ENCODE peak calls at places on chromosomes 7 and 10, in five cellular contexts. S is Peyer's patch, W is tibial artery, L is endodermal cell, T is AG09309. R is an unnamed sample.

GRCh38 chr10:98472171-98472570 is 25.4 kb upstream of the HPS1 start:
- DNase-seq in L (no peak), W (no peak), T (no peak), S (no peak), R (no peak)

GRCh38 chr10:60856405-60856804 is 78.1 kb downstream of the CDK1 start:
- DNase-seq in W (no peak), T (no peak), L (no peak), S (no peak), R (no peak)

GRCh38 chr10:25142465-25142864 is 32.3 kb upstream of the GPR158 start:
- DNase-seq in T (no peak), S (no peak), L (no peak), W (no peak), R (no peak)

GRCh38 chr7:134605978-134606923 is 40.4 kb upstream of the BPGM start:
- DNase-seq in W (peak), S (peak), T (no peak), L (peak), R (peak)

GRCh38 chr7:92621026-92621540 is 30.9 kb upstream of the FAM133B start:
- DNase-seq in L (peak), S (peak), T (peak), W (peak), R (peak)

GRCh38 chr10:116324227-116324950 is at the start of gene CCDC172:
- DNase-seq in W (no peak), L (peak), T (no peak), S (no peak), R (no peak)

GRCh38 chr10:44385423-44385725 is 477 bp upstream of the CXCL12 start:
- DNase-seq in T (no peak), L (no peak), W (no peak), S (no peak), R (no peak)

GRCh38 chr7:13852281-13852968 is 137.0 kb downstream of the ETV1 start:
- DNase-seq in T (no peak), S (no peak), L (no peak), W (no peak), R (no peak)

GRCh38 chr7:8215648-8216047 is 46.3 kb downstream of the ICA1 start:
- DNase-seq in S (no peak), T (no peak), L (no peak), W (no peak), R (no peak)

GRCh38 chr7:2757904-2758672 is 70.1 kb downstream of the AMZ1 start:
- DNase-seq in L (no peak), T (peak), S (peak), W (peak), R (no peak)

GRCh38 chr7:54773472-54774399 is 14.7 kb upstream of the SEC61G start:
- DNase-seq in S (peak), W (peak), L (peak), T (peak), R (peak)

GRCh38 chr7:2734761-2735571 is 47.0 kb downstream of the AMZ1 start:
- DNase-seq in W (peak), T (no peak), L (no peak), S (peak), R (no peak)

GRCh38 chr10:102121739-102122372 is 1.7 kb upstream of the LDB1 start:
- DNase-seq in S (no peak), T (no peak), L (peak), W (no peak), R (no peak)

GRCh38 chr7:105677803-105678583 is 96.7 kb upstream of the EFCAB10 start:
- DNase-seq in T (no peak), L (no peak), W (peak), S (peak), R (no peak)

GRCh38 chr7:41817386-41817785 is 114.5 kb upstream of the INHBA start:
- DNase-seq in W (no peak), S (no peak), L (no peak), T (no peak), R (no peak)

GRCh38 chr10:89954787-89955566 is 253.6 kb downstream of the KIF20B start:
- DNase-seq in L (no peak), T (no peak), W (no peak), S (no peak), R (no peak)

GRCh38 chr10:33041783-33042437 is 83.9 kb upstream of the ITGB1 start:
- DNase-seq in W (no peak), L (peak), S (no peak), T (no peak), R (no peak)

GRCh38 chr7:138184191-138184590 is 107.9 kb downstream of the AKR1D1 start:
- DNase-seq in T (no peak), W (no peak), S (no peak), L (no peak), R (no peak)

GRCh38 chr10:3151889-3152565 is 20.6 kb downstream of the PITRM1 start:
- DNase-seq in T (no peak), S (no peak), W (no peak), L (no peak), R (no peak)

GRCh38 chr7:45898241-45898640 is 10.0 kb downstream of the IGFBP1 start:
- DNase-seq in W (no peak), L (no peak), T (no peak), S (no peak), R (no peak)

GRCh38 chr10:85575441-85575840 is 791.2 kb downstream of the GRID1 start:
- DNase-seq in T (no peak), W (no peak), S (no peak), L (peak), R (no peak)

GRCh38 chr7:149887311-149887710 is 13.5 kb downstream of the ATP6V0E2 start:
- DNase-seq in T (no peak), W (no peak), L (no peak), S (no peak), R (no peak)

GRCh38 chr7:38682602-38683001 is 51.4 kb upstream of the AMPH start:
- DNase-seq in L (no peak), W (no peak), T (no peak), S (no peak), R (no peak)

GRCh38 chr7:55198634-55199366 is 166.3 kb upstream of the LANCL2 start:
- DNase-seq in T (no peak), L (no peak), S (no peak), W (no peak), R (no peak)

GRCh38 chr7:74019149-74019548 is 8.8 kb upstream of the ELN start:
- DNase-seq in T (no peak), S (no peak), W (no peak), L (no peak), R (no peak)

GRCh38 chr7:18844735-18845134 is 272.7 kb downstream of the TWIST1 start:
- DNase-seq in L (no peak), S (no peak), T (no peak), W (no peak), R (no peak)

GRCh38 chr7:20778063-20778721 is 8.5 kb downstream of the SP8 start:
- DNase-seq in W (no peak), L (peak), T (no peak), S (no peak), R (peak)

GRCh38 chr7:69190738-69191137 is 407.5 kb upstream of the AUTS2 start:
- DNase-seq in L (no peak), W (no peak), T (no peak), S (no peak), R (no peak)

GRCh38 chr10:66862687-66863290 is 63.0 kb upstream of the LRRTM3 start:
- DNase-seq in S (peak), L (no peak), W (no peak), T (no peak), R (no peak)

GRCh38 chr7:133513608-133514007 is 260.7 kb downstream of the EXOC4 start:
- DNase-seq in T (peak), S (no peak), W (no peak), L (no peak), R (no peak)

GRCh38 chr7:7959979-7960670 is 8.5 kb upstream of the GLCCI1 start:
- DNase-seq in W (no peak), S (no peak), L (no peak), T (no peak), R (no peak)

GRCh38 chr7:81887691-81888090 is 117.8 kb upstream of the HGF start:
- DNase-seq in L (no peak), W (no peak), S (no peak), T (no peak), R (no peak)

GRCh38 chr7:17651926-17652385 is 288.3 kb downstream of the SNX13 start:
- DNase-seq in W (no peak), L (no peak), T (peak), S (no peak), R (no peak)
- TF ChIP-seq CTCF in W (peak), L (no peak), T (peak), S (peak), R (no peak)

GRCh38 chr10:51642591-51642990 is 56.8 kb downstream of the CSTF2T start:
- DNase-seq in W (no peak), S (no peak), T (no peak), L (no peak), R (no peak)

GRCh38 chr10:51640120-51640819 is 59.1 kb downstream of the CSTF2T start:
- DNase-seq in S (no peak), W (no peak), L (no peak), T (no peak), R (no peak)

GRCh38 chr10:51643734-51644133 is 55.7 kb downstream of the CSTF2T start:
- DNase-seq in W (no peak), S (no peak), L (no peak), T (no peak), R (no peak)

DNA sequence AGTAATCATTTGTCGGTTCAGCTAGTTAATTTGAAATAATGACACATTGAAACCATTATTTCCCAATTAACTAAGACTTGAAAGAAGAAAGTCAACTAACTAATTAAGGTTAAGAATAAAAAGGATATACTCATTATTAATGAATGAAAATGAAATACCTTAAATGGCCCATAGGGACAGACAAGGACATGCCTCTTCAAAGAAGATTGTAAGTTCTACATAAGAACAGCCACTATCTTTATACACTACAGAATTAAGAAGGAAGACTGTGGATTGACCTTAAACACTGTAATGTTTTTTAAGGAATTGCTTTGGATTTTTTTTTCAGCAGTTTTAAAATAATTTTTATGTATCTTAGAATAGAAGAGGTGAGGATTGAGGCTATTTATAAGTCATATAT is 60.7 kb downstream of the CSTF2T start:
- DNase-seq in W (no peak), S (no peak), L (no peak), T (no peak), R (no peak)
- TF ChIP-seq CTCF in W (no peak), S (no peak), L (peak), T (no peak), R (peak)

GRCh38 chr10:34489973-34490372 is 325.1 kb downstream of the PARD3 start:
- DNase-seq in L (no peak), T (no peak), W (no peak), S (no peak), R (no peak)
- TF ChIP-seq CTCF in L (no peak), T (no peak), W (no peak), S (no peak), R (no peak)

GRCh38 chr7:102150266-102150665 is 136.4 kb upstream of the SH2B2 start:
- DNase-seq in T (no peak), L (no peak), S (no peak), W (no peak), R (no peak)

GRCh38 chr7:102149416-102149815 is 137.3 kb upstream of the SH2B2 start:
- DNase-seq in L (no peak), S (no peak), T (no peak), W (no peak), R (no peak)

GRCh38 chr7:102146989-102147388 is 139.7 kb upstream of the SH2B2 start:
- DNase-seq in T (no peak), S (no peak), L (no peak), W (no peak), R (no peak)

GRCh38 chr7:102146122-102146521 is 140.5 kb upstream of the SH2B2 start:
- DNase-seq in T (no peak), W (no peak), S (no peak), L (no peak), R (no peak)

DNA sequence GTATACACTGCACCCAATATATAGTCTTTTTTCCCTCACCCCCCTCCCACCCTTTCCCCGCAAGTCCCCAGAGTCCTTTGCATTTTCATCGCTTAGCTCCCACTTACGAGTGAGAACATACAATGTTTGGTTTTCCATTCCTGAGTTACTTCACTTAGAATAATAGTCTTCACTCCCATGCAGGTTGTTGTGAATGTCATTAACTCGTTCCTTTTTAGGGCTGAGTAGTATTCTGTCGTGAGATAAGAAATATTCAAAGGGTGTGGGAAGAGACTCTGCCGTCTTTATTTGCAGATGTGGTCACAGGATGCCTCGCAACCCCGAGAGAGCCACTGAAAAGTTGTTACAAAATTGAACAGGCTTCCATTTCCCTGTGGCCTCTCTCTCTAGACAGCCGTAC is 137.9 kb upstream of the SH2B2 start:
- DNase-seq in W (no peak), T (no peak), S (no peak), L (no peak), R (no peak)
- TF ChIP-seq CTCF in W (no peak), T (no peak), S (no peak), L (no peak), R (no peak)

GRCh38 chr10:101014230-101014884 is 14.7 kb downstream of the LZTS2 start:
- DNase-seq in S (peak), W (peak), L (peak), T (no peak), R (peak)
- TF ChIP-seq CTCF in S (peak), W (peak), L (peak), T (peak), R (peak)

DNA sequence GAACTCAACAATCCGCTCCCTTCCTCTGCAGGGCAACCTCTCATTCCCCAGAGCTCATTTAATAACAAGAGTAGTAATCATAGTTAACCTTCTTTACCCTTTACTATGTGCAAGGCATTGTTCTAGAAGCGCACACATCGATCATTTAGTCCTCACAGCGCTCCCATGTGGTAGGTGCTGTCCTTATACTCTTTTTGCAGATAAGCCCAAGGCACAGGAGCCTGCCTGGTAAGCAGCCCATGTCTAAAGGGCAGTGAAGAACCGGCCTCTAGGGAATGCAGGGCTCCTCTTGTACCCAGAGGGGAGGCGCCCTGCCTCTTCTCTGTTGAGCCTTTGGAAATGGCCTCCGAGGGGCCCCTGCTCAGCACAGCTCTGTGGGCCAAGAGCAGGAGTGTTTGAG is 14.3 kb downstream of the CHST3 start:
- DNase-seq in T (no peak), W (no peak), L (peak), S (no peak), R (no peak)
- TF ChIP-seq CTCF in T (no peak), W (no peak), L (peak), S (no peak), R (peak)

GRCh38 chr10:1472178-1472577 is 265.1 kb downstream of the ADARB2 start:
- DNase-seq in S (no peak), L (no peak), W (no peak), T (no peak), R (no peak)
- TF ChIP-seq CTCF in S (no peak), L (no peak), W (no peak), T (no peak), R (no peak)

GRCh38 chr10:130421909-130422308 is 285.7 kb downstream of the GLRX3 start:
- DNase-seq in S (peak), W (no peak), T (no peak), L (peak), R (no peak)

GRCh38 chr10:130423455-130424305 is 287.5 kb downstream of the GLRX3 start:
- DNase-seq in S (peak), T (no peak), L (peak), W (no peak), R (no peak)

GRCh38 chr10:130424418-130424817 is 288.2 kb downstream of the GLRX3 start:
- DNase-seq in W (no peak), S (peak), T (no peak), L (peak), R (no peak)

GRCh38 chr10:130425169-130425568 is 289.0 kb downstream of the GLRX3 start:
- DNase-seq in T (no peak), L (peak), W (no peak), S (no peak), R (no peak)

DNA sequence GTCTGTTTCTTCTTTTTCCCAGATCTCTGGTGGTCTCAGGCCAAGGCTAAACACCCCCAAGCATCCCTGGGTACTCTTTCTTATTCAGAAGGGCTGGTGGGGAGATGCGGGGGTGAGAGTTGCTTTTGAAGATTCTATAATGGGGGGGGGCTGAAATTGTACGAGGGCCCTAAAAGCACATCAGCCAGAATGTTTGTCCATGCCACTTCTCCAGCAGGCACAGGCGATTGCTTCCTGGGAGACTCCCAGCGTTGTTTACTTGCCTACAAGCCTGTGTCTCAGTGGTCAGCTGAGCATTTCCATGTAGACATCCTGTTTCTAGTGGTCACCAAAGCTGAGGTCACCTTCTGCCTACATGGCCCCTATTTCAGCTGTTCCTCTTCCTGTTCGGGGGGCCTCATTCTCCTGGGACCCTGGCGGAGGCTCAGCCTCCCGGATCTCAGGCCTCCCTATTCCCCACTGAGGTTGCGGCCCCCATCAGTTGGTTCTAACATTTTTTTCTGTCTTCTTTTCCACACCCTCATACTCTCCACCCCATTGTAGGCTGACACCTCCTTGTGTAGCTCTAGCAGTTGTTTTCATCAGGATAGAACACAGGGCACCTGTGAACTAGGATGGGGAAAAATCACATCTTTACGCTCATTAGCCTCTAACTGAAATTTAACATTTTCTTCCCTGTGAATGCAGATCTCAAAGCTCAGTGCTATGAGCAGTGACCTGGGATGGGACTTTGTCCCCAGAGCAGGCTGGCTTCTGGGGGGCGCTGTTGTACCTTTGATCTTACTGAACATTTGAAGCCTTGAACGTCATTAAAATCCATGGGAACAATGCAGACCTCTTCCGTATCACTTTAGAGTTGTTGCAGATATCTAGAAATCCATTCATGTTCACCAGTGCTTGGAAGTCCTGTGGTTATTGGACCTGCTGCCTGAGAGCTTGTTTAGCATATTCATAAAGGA is 286.5 kb downstream of the GLRX3 start:
- DNase-seq in L (peak), W (no peak), T (no peak), S (no peak), R (no peak)
- TF ChIP-seq CTCF in L (peak), W (no peak), T (no peak), S (no peak), R (no peak)

R was measured in neural crest cell.